ENCODE peak calls at places on chromosomes 6 and 20, in ten cellular contexts. L, U, X, P, T, V, G, H, J and M are unnamed samples.

GRCh38 chr6:38567436-38567835 is 72.3 kb downstream of the BTBD9 start:
- DNase-seq in L (peak), U (peak), X (peak), P (no peak), T (no peak), V (peak), G (peak), H (peak), J (peak), M (no peak)

GRCh38 chr6:56226946-56227879 is 20.2 kb downstream of the COL21A1 start:
- DNase-seq in L (no peak), U (no peak), X (no peak), P (no peak), T (no peak), V (no peak), G (no peak), H (no peak), J (no peak), M (no peak)

GRCh38 chr6:38588631-38589366 is 50.9 kb downstream of the BTBD9 start:
- DNase-seq in L (peak), U (no peak), X (no peak), P (no peak), T (no peak), V (no peak), G (peak), H (no peak), J (no peak), M (no peak)

GRCh38 chr6:22906091-22906549 is 336.8 kb downstream of the HDGFL1 start:
- DNase-seq in L (peak), U (no peak), X (no peak), P (no peak), T (no peak), V (no peak), G (peak), H (no peak), J (peak), M (no peak)

GRCh38 chr6:137867685-137868509 is 838 bp downstream of the TNFAIP3 start:
- DNase-seq in L (peak), U (peak), X (peak), P (no peak), T (peak), V (peak), G (no peak), H (no peak), J (peak), M (peak)

GRCh38 chr6:110034637-110035096 is 56.6 kb downstream of the GPR6 start:
- DNase-seq in L (no peak), U (no peak), X (no peak), P (no peak), T (no peak), V (no peak), G (no peak), H (no peak), J (no peak), M (no peak)

GRCh38 chr6:131638013-131638412 is 911 bp downstream of the ENPP3 start:
- DNase-seq in L (no peak), U (no peak), X (no peak), P (no peak), T (no peak), V (no peak), G (no peak), H (no peak), J (no peak), M (no peak)

GRCh38 chr20:57647006-57647932 is 27.0 kb upstream of the ZBP1 start:
- DNase-seq in L (no peak), U (no peak), X (no peak), P (no peak), T (no peak), V (no peak), G (no peak), H (no peak), J (no peak), M (no peak)

GRCh38 chr6:140779341-140779740 is 1353.4 kb upstream of the GJE1 start:
- DNase-seq in L (no peak), U (no peak), X (no peak), P (no peak), T (no peak), V (no peak), G (no peak), H (no peak), J (no peak), M (no peak)

GRCh38 chr6:80214436-80215022 is 108.1 kb downstream of the BCKDHB start:
- DNase-seq in L (peak), U (no peak), X (peak), P (no peak), T (no peak), V (no peak), G (peak), H (peak), J (peak), M (peak)

GRCh38 chr6:126672654-126673053 is 332.7 kb downstream of the CENPW start:
- DNase-seq in L (no peak), U (no peak), X (no peak), P (no peak), T (no peak), V (no peak), G (no peak), H (no peak), J (no peak), M (no peak)